ENCODE peak calls at places on chromosomes 3 and 15, in five cellular contexts. F, N, J, Y and D are unnamed samples.

GRCh38 chr3:129248286-129248979 is 973 bp upstream of the COPG1 start:
- DNase-seq in F (no peak), N (no peak), J (no peak), Y (no peak), D (no peak)

GRCh38 chr3:109098245-109098644 is 19.7 kb downstream of the MORC1 start:
- DNase-seq in J (peak), N (peak), F (peak), Y (no peak), D (peak)

GRCh38 chr3:116770815-116771450 is 61.4 kb downstream of the TUSC7 start:
- DNase-seq in N (peak), Y (peak), F (peak), J (peak), D (peak)

GRCh38 chr15:62059818-62060115 is 480 bp downstream of the VPS13C start:
- DNase-seq in F (peak), Y (peak), N (peak), J (peak), D (no peak)

GRCh38 chr3:101676765-101677435 is at the start of gene ZBTB11:
- DNase-seq in J (peak), Y (peak), N (peak), F (peak), D (peak)

GRCh38 chr15:75666823-75667501 is 19.2 kb downstream of the SNX33 start:
- DNase-seq in F (peak), N (no peak), J (peak), Y (no peak), D (no peak)

GRCh38 chr15:68214838-68215234 is 9.7 kb upstream of the CALML4 start:
- DNase-seq in N (no peak), J (no peak), F (no peak), Y (no peak), D (no peak)

GRCh38 chr15:64895285-64896065 is 16.2 kb upstream of the ANKDD1A start:
- DNase-seq in N (peak), Y (peak), J (no peak), F (no peak), D (no peak)

GRCh38 chr3:111662907-111663306 is 67.8 kb upstream of the ZBED2 start:
- DNase-seq in Y (no peak), F (no peak), N (no peak), J (no peak), D (no peak)

GRCh38 chr3:51718547-51719412 is 11.9 kb downstream of the GRM2 start:
- DNase-seq in Y (peak), F (peak), N (peak), J (peak), D (peak)

GRCh38 chr3:49255112-49255511 is 21.9 kb downstream of the C3orf62 start:
- DNase-seq in N (no peak), J (no peak), Y (no peak), F (no peak), D (peak)

GRCh38 chr15:31402511-31403056 is 75.9 kb downstream of the KLF13 start:
- DNase-seq in J (no peak), N (peak), F (no peak), Y (no peak), D (no peak)

GRCh38 chr3:33482126-33482525 is 41.9 kb upstream of the UBP1 start:
- DNase-seq in N (no peak), Y (no peak), F (no peak), J (peak), D (no peak)

GRCh38 chr3:171364500-171364899 is 95.7 kb downstream of the TNIK start:
- DNase-seq in Y (no peak), F (no peak), N (no peak), J (no peak), D (no peak)

GRCh38 chr3:55690746-55691540 is 203.8 kb upstream of the WNT5A start:
- DNase-seq in F (no peak), Y (peak), N (no peak), J (no peak), D (peak)

GRCh38 chr3:186785517-186786018 is 2.2 kb downstream of the EIF4A2 start:
- DNase-seq in F (no peak), N (no peak), J (no peak), Y (no peak), D (no peak)

GRCh38 chr15:43793647-43794046 is 1.5 kb downstream of the SERF2 start:
- DNase-seq in F (no peak), J (no peak), N (no peak), Y (no peak), D (no peak)

GRCh38 chr3:33954956-33955355 is 156.5 kb downstream of the PDCD6IP start:
- DNase-seq in J (peak), Y (no peak), F (peak), N (peak), D (no peak)

GRCh38 chr3:12188328-12188648 is 29.6 kb upstream of the TIMP4 start:
- DNase-seq in N (no peak), F (no peak), Y (no peak), J (no peak), D (no peak)

GRCh38 chr3:5806192-5806591 is 618.7 kb downstream of the EDEM1 start:
- DNase-seq in N (peak), Y (no peak), J (no peak), F (peak), D (no peak)

GRCh38 chr15:70120109-70120508 is 22.4 kb upstream of the TLE3 start:
- DNase-seq in N (no peak), J (no peak), Y (no peak), F (no peak), D (no peak)

GRCh38 chr3:189944285-189945145 is 176.2 kb downstream of the P3H2 start:
- DNase-seq in F (no peak), Y (no peak), N (no peak), J (no peak), D (no peak)

GRCh38 chr15:88636654-88637053 is 2.2 kb upstream of the ISG20 start:
- DNase-seq in F (no peak), N (no peak), J (no peak), Y (no peak), D (no peak)

GRCh38 chr15:75107905-75108838 is 84.8 kb downstream of the PPCDC start:
- DNase-seq in F (peak), Y (peak), J (peak), N (no peak), D (no peak)

GRCh38 chr3:117788499-117788898 is 1078.9 kb downstream of the TUSC7 start:
- DNase-seq in F (no peak), N (no peak), Y (no peak), J (no peak), D (no peak)

GRCh38 chr3:107699682-107700081 is 176.9 kb downstream of the BBX start:
- DNase-seq in F (no peak), N (no peak), Y (no peak), J (no peak), D (no peak)

GRCh38 chr3:40225116-40225515 is 84.4 kb upstream of the EIF1B start:
- DNase-seq in F (no peak), Y (no peak), N (no peak), J (no peak), D (no peak)

GRCh38 chr3:82496890-82497560 is 735.6 kb upstream of the GBE1 start:
- DNase-seq in N (no peak), J (peak), Y (no peak), F (peak), D (peak)

GRCh38 chr3:146250449-146251382 is at the start of gene PLSCR4:
- DNase-seq in J (no peak), Y (no peak), F (peak), N (peak), D (peak)

GRCh38 chr15:51731549-51732267 is 5.7 kb downstream of the LYSMD2 start:
- DNase-seq in N (no peak), F (no peak), Y (peak), J (no peak), D (peak)

GRCh38 chr3:120161902-120162301 is 67.7 kb upstream of the GSK3B start:
- DNase-seq in N (no peak), F (no peak), Y (no peak), J (no peak), D (no peak)

GRCh38 chr3:5312278-5312677 is 124.8 kb downstream of the EDEM1 start:
- DNase-seq in J (no peak), Y (no peak), N (no peak), F (no peak), D (no peak)

GRCh38 chr15:40256642-40257235 is 17.9 kb downstream of the PAK6 start:
- DNase-seq in F (no peak), N (no peak), J (no peak), Y (no peak), D (no peak)

GRCh38 chr3:141087071-141087824 is 36.1 kb downstream of the SPSB4 start:
- DNase-seq in Y (no peak), J (no peak), F (peak), N (peak), D (no peak)

GRCh38 chr3:184306573-184306972 is 7.5 kb downstream of the PSMD2 start:
- DNase-seq in Y (no peak), J (no peak), F (no peak), N (no peak), D (no peak)

GRCh38 chr3:184688251-184688851 is 23.5 kb downstream of the MAGEF1 start:
- DNase-seq in N (no peak), Y (no peak), F (no peak), J (no peak), D (no peak)

GRCh38 chr15:96331141-96331941 is 841 bp downstream of the NR2F2 start:
- DNase-seq in F (peak), N (peak), J (no peak), Y (no peak), D (no peak)

GRCh38 chr3:106140471-106140870 is 271.7 kb upstream of the CBLB start:
- DNase-seq in F (no peak), N (no peak), J (no peak), Y (no peak), D (no peak)
- TF ChIP-seq JUNB in F (no peak), N (no peak), J (no peak), Y (no peak), D (no peak)

GRCh38 chr3:143793971-143794370 is 54.3 kb downstream of the SLC9A9 start:
- DNase-seq in Y (no peak), J (no peak), F (no peak), N (no peak), D (no peak)
- TF ChIP-seq JUNB in Y (no peak), J (no peak), F (no peak), N (no peak), D (no peak)

GRCh38 chr15:63461230-63461629 is 43.2 kb upstream of the USP3 start:
- DNase-seq in Y (no peak), J (peak), N (no peak), F (no peak), D (peak)

GRCh38 chr15:63462053-63462452 is 42.3 kb upstream of the USP3 start:
- DNase-seq in J (no peak), F (peak), Y (no peak), N (no peak), D (no peak)

GRCh38 chr15:63458021-63458420 is 46.4 kb upstream of the USP3 start:
- DNase-seq in J (no peak), F (no peak), Y (no peak), N (no peak), D (no peak)

GRCh38 chr15:63458794-63459395 is 45.5 kb upstream of the USP3 start:
- DNase-seq in J (no peak), N (no peak), Y (no peak), F (no peak), D (no peak)

DNA sequence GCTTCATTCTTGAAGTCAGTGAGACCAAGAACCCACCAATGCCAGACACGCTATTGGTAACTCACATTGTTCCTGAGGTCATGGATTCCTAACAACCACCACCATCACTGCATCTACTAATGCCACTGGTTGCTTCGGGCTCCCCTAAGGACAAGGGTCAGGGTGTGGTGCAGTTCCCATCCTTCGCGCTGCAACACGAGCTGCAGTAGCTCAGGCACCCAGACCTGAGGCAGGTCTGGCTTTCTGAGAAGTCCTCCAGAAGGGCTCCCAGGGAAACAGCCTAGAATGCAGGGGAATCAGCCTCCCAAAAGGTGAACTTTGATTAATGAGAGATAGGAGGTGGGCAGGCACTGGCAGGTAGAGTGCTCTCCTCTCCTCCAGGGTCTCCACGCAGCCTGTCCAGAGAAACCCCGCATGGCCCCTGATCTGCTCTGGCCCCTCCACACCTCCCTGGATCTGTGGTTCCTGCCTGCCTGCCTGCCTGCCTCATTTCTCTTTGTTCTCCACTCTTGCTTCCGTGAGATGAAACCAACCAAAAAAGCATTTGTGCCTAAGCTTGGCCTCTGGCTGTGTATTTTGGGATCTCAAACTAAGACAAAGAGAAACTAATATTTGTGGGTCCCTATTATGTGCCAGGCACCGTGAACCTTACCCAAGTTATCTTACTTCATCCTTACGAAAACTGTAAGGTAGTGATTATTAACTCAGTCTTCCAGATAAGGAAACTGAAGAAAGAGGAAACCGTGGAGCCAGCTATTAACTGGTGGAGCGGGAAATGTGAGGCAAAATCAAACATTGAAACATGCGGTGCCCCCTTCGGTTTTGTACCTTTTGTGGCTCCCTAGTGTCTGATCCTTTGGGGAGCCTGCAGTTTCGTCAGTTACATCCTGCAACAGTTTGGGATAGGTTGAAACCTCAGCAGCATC is 43.9 kb upstream of the USP3 start:
- DNase-seq in Y (no peak), J (no peak), F (no peak), N (no peak), D (no peak)
- TF ChIP-seq JUNB in Y (no peak), J (no peak), F (no peak), N (no peak), D (no peak)

GRCh38 chr15:66877558-66878285 is 175.7 kb downstream of the SMAD6 start:
- DNase-seq in Y (no peak), J (no peak), N (no peak), F (no peak), D (no peak)

GRCh38 chr15:66878761-66879160 is 176.7 kb downstream of the SMAD6 start:
- DNase-seq in Y (no peak), F (no peak), N (no peak), J (no peak), D (no peak)

GRCh38 chr15:66875588-66876422 is 173.8 kb downstream of the SMAD6 start:
- DNase-seq in F (no peak), Y (no peak), J (no peak), N (no peak), D (no peak)

GRCh38 chr15:66876423-66876730 is 174.3 kb downstream of the SMAD6 start:
- DNase-seq in F (no peak), Y (no peak), N (peak), J (no peak), D (peak)

GRCh38 chr15:66876731-66877545 is 174.9 kb downstream of the SMAD6 start:
- DNase-seq in N (no peak), Y (no peak), F (no peak), J (no peak), D (no peak)
- TF ChIP-seq JUNB in N (no peak), Y (no peak), F (no peak), J (no peak), D (no peak)

GRCh38 chr3:172592898-172593669 is 69.9 kb upstream of the TNFSF10 start:
- DNase-seq in F (no peak), Y (no peak), J (no peak), N (no peak), D (no peak)
- TF ChIP-seq JUNB in F (no peak), Y (no peak), J (no peak), N (no peak), D (no peak)

GRCh38 chr3:66382142-66382541 is 118.7 kb downstream of the LRIG1 start:
- DNase-seq in Y (no peak), N (no peak), J (no peak), F (no peak), D (no peak)

GRCh38 chr3:66386011-66386924 is 114.6 kb downstream of the LRIG1 start:
- DNase-seq in J (no peak), N (no peak), Y (peak), F (no peak), D (no peak)

GRCh38 chr3:66385066-66385465 is 115.8 kb downstream of the LRIG1 start:
- DNase-seq in Y (no peak), F (no peak), J (no peak), N (no peak), D (no peak)

GRCh38 chr3:66383023-66383422 is 117.8 kb downstream of the LRIG1 start:
- DNase-seq in N (no peak), Y (no peak), J (no peak), F (no peak), D (no peak)

DNA sequence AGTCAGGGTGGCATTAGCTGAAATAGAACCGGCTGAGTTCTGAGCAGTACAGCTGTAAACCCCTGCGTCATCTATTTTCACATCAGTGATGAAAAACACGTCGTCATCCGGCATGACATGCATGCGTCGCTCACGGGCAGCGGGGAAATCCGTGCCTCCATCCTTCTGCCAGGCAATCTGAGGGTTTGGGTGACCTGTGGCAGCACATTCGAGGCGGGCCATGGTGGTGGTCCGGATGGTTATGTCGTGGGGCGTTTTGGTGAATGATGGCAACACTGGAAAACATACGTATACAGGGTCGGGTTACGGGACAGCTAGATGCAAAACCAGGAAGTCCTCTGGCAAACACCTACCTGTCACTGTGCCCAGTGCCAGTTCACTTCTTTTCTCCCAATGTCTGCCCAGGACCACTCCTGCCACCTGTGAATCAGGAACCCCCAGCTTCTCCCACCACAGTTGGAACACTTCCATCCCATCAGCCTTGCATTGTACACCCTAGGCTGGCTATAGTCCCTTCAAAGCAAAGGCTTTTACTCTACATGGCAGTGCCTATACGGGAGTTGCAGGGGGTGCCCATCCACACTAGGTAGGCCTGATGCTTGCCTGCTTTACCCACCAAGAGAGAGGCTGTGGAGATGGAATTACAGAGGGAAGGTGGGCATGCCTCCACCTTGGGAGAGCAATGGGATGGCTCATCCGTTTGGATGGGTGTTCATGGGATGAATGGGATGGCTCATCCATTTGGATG is 116.7 kb downstream of the LRIG1 start:
- DNase-seq in Y (no peak), F (no peak), J (no peak), N (no peak), D (no peak)
- TF ChIP-seq JUNB in Y (no peak), F (no peak), J (no peak), N (no peak), D (no peak)

GRCh38 chr3:127194601-127195187 is 1.8 kb downstream of the PRR23E start:
- DNase-seq in F (no peak), J (no peak), N (no peak), Y (no peak), D (no peak)
- TF ChIP-seq JUNB in F (no peak), J (no peak), N (no peak), Y (no peak), D (no peak)